ENCODE peak calls at places on chromosomes 2 and 18, in nine cellular contexts. P is naive B cell; C is CD8-positive, alpha-beta T cell; I is omental fat pad; L is stimulated activated effector memory CD8-positive, alpha-beta T cell treated with anti-CD3 and anti-CD28 coated beads, Interleukin-12 subunit alpha, Interleukin-12 subunit beta, amount 100 ng/mL, for 72 hours; M is T-cell; S is mucosa of descending colon; V is activated CD4-positive, alpha-beta T cell treated with anti-CD3 and anti-CD28 coated beads for 36 hours; B is activated naive CD8-positive, alpha-beta T cell treated with anti-CD3 and anti-CD28 coated beads, Interleukin-2, amount 10 ng/mL, durations not matched to agents 7 days and 5 days. G is an unnamed sample.
A peak's percentile ranks its signal among the peaks of the same experiment; 100 is the strongest.

GRCh38 chr18:59918320-59918755 is 18.5 kb downstream of the PMAIP1 start:
- ATAC-seq in C (no peak), B (peak; percentile 51), I (peak; percentile 84), P (peak; percentile 73), M (peak; percentile 36), L (no peak), V (peak; percentile 24), S (peak; percentile 93), G (peak; percentile 86)

GRCh38 chr2:23867449-23867848 is 59.5 kb downstream of the ATAD2B start:
- ATAC-seq in I (no peak), C (no peak), S (no peak), B (no peak), L (peak; percentile 99), V (peak; percentile 97), P (no peak), M (no peak), G (no peak)

GRCh38 chr2:120305296-120305695 is 40.6 kb upstream of the INHBB start:
- ATAC-seq in L (no peak), S (peak; percentile 29), M (no peak), B (no peak), V (no peak), C (no peak), P (no peak), I (no peak), G (no peak)

GRCh38 chr2:172817411-172817810 is 81.8 kb downstream of the RAPGEF4 start:
- ATAC-seq in C (no peak), I (no peak), P (no peak), B (no peak), L (no peak), M (no peak), V (no peak), S (no peak), G (no peak)

GRCh38 chr18:13211537-13211936 is 7.0 kb upstream of the LDLRAD4 start:
- ATAC-seq in B (no peak), I (no peak), L (no peak), C (no peak), S (no peak), M (no peak), V (no peak), P (no peak), G (no peak)

GRCh38 chr18:5568416-5568815 is 24.6 kb upstream of the EPB41L3 start:
- ATAC-seq in S (no peak), M (no peak), I (no peak), C (no peak), L (no peak), V (no peak), P (no peak), B (no peak), G (no peak)

GRCh38 chr2:178692845-178693244 is 114.4 kb downstream of the TTN start:
- ATAC-seq in B (no peak), S (no peak), C (no peak), I (no peak), M (no peak), L (no peak), V (no peak), P (no peak), G (no peak)

GRCh38 chr2:99710720-99711612 is 221.1 kb upstream of the REV1 start:
- ATAC-seq in B (no peak), V (no peak), P (no peak), I (peak; percentile 16), C (no peak), L (no peak), M (no peak), S (no peak), G (no peak)

GRCh38 chr18:58054041-58054733 is 10.2 kb downstream of the NEDD4L start:
- ATAC-seq in L (no peak), V (no peak), I (no peak), C (no peak), B (no peak), M (no peak), P (no peak), S (no peak), G (no peak)

GRCh38 chr2:44398243-44398897 is 36.6 kb downstream of the CAMKMT start:
- ATAC-seq in V (no peak), B (no peak), S (no peak), L (no peak), P (no peak), I (no peak), M (no peak), C (no peak), G (no peak)

GRCh38 chr18:52844323-52844722 is 504.3 kb downstream of the DCC start:
- ATAC-seq in V (no peak), C (no peak), M (no peak), S (no peak), B (no peak), P (no peak), I (no peak), L (no peak), G (no peak)

GRCh38 chr2:190948671-190949070 is 65.3 kb downstream of the STAT1 start:
- ATAC-seq in C (no peak), S (peak; percentile 60), I (peak; percentile 69), M (no peak), V (peak; percentile 47), B (no peak), P (no peak), L (peak; percentile 73), G (no peak)

GRCh38 chr2:234026693-234027254 is 23.7 kb upstream of the SPP2 start:
- ATAC-seq in S (no peak), V (no peak), M (no peak), C (no peak), L (no peak), B (no peak), I (no peak), P (no peak), G (no peak)

GRCh38 chr18:78611201-78611800 is 368.3 kb upstream of the SALL3 start:
- ATAC-seq in S (no peak), V (no peak), I (no peak), L (no peak), C (no peak), M (no peak), P (no peak), B (no peak), G (no peak)

GRCh38 chr2:152506843-152507242 is 171.9 kb downstream of the FMNL2 start:
- ATAC-seq in V (peak; percentile 57), S (no peak), L (peak; percentile 61), P (no peak), I (no peak), M (no peak), B (no peak), C (no peak), G (no peak)

GRCh38 chr2:191757256-191757655 is 79.3 kb downstream of the NABP1 start:
- ATAC-seq in V (no peak), L (no peak), P (no peak), I (no peak), M (no peak), B (no peak), C (no peak), S (no peak), G (no peak)

GRCh38 chr18:11154369-11154982 is 5.1 kb upstream of the PIEZO2 start:
- ATAC-seq in L (no peak), B (no peak), V (no peak), M (no peak), S (no peak), I (no peak), P (no peak), C (no peak), G (no peak)

GRCh38 chr2:133843551-133843950 is 275.3 kb upstream of the NCKAP5 start:
- ATAC-seq in L (no peak), C (no peak), I (no peak), M (no peak), B (no peak), P (no peak), S (no peak), V (no peak), G (no peak)

GRCh38 chr2:181798022-181798421 is 93.5 kb upstream of the ITPRID2 start:
- ATAC-seq in S (no peak), I (no peak), M (no peak), P (no peak), C (no peak), B (no peak), V (no peak), L (no peak), G (no peak)

GRCh38 chr18:74806073-74806472 is 208.4 kb downstream of the ZNF407 start:
- ATAC-seq in L (no peak), C (no peak), S (peak; percentile 97), I (no peak), B (no peak), M (no peak), V (no peak), P (no peak), G (no peak)

GRCh38 chr18:35267809-35268208 is 22.2 kb downstream of the ZSCAN30 start:
- ATAC-seq in V (no peak), L (no peak), I (no peak), B (no peak), C (peak; percentile 20), P (no peak), S (peak; percentile 24), M (no peak), G (no peak)

GRCh38 chr2:113175101-113175628 is 1.4 kb downstream of the PSD4 start:
- ATAC-seq in V (peak; percentile 52), S (peak; percentile 79), C (peak; percentile 45), M (peak; percentile 50), B (peak; percentile 60), L (peak; percentile 83), P (peak; percentile 68), I (no peak), G (peak; percentile 87)

GRCh38 chr2:20511130-20511529 is 64.3 kb downstream of the RHOB start:
- ATAC-seq in M (no peak), L (no peak), B (no peak), I (no peak), P (no peak), V (no peak), S (no peak), C (no peak), G (no peak)

GRCh38 chr2:101113441-101114267 is 37.5 kb downstream of the TBC1D8 start:
- ATAC-seq in V (peak; percentile 51), L (no peak), S (peak; percentile 57), B (no peak), C (no peak), P (no peak), M (no peak), I (peak; percentile 34), G (no peak)

G was measured in stimulated activated memory B cell treated with anti-CD40 and anti-IgM and Interleukin-4, amounts not matched to agents 10 μg/mL and 1 μg/mL and 100 μg/mL, for 72 hours.